ENCODE peak calls at places on chromosomes 12 and 14, in six cellular contexts. I is A549, Y is HepG2, E is K562, C is endothelial cell of umbilical vein, F is GM12878. G is an unnamed sample.

GRCh38 chr12:27015730-27016076 is 1.5 kb upstream of the TM7SF3 start:
- DNase-seq in C (peak), I (peak), Y (no peak), F (no peak), E (peak), G (peak)

GRCh38 chr12:78403681-78404080 is 460.9 kb upstream of the SYT1 start:
- DNase-seq in E (no peak), I (no peak), C (no peak), Y (no peak), F (no peak), G (no peak)

GRCh38 chr12:76855266-76855665 is 23.6 kb downstream of the CSRP2 start:
- DNase-seq in E (no peak), I (no peak), F (no peak), C (no peak), Y (no peak), G (no peak)

GRCh38 chr14:90760591-90761316 is 55.5 kb downstream of the TTC7B start:
- DNase-seq in Y (peak), E (peak), I (peak), C (peak), F (no peak), G (peak)

GRCh38 chr12:124359671-124360581 is 65.0 kb downstream of the RFLNA start:
- DNase-seq in E (no peak), F (no peak), Y (no peak), C (no peak), I (no peak), G (peak)

GRCh38 chr12:127355061-127355820 is 911.7 kb upstream of the TMEM132C start:
- DNase-seq in Y (no peak), I (peak), E (peak), F (no peak), C (no peak), G (peak)

GRCh38 chr14:91143862-91144261 is 30.0 kb downstream of the DGLUCY start:
- DNase-seq in F (no peak), E (no peak), Y (no peak), I (no peak), C (peak), G (no peak)

GRCh38 chr14:88914956-88915355 is 90.5 kb downstream of the TTC8 start:
- DNase-seq in I (no peak), F (no peak), E (no peak), Y (no peak), C (no peak), G (no peak)

GRCh38 chr14:69298131-69299071 is 38.4 kb downstream of the GALNT16 start:
- DNase-seq in Y (no peak), E (no peak), F (no peak), C (no peak), I (no peak), G (no peak)

GRCh38 chr14:105333613-105334364 is 19.2 kb downstream of the PACS2 start:
- DNase-seq in E (no peak), I (no peak), Y (no peak), C (no peak), F (no peak), G (no peak)

GRCh38 chr14:20652996-20653975 is 11.8 kb upstream of the OR6S1 start:
- DNase-seq in E (peak), C (peak), Y (peak), F (peak), I (peak), G (peak)

GRCh38 chr12:46382425-46382973 is 9.9 kb upstream of the SLC38A2 start:
- DNase-seq in F (no peak), C (no peak), I (no peak), Y (no peak), E (peak), G (peak)

GRCh38 chr12:32546272-32546671 is 132.8 kb upstream of the DNM1L start:
- DNase-seq in C (no peak), I (no peak), F (no peak), E (no peak), Y (peak), G (no peak)

GRCh38 chr12:114213055-114213561 is 192.8 kb downstream of the TBX5 start:
- DNase-seq in E (peak), C (no peak), I (no peak), Y (no peak), F (no peak), G (peak)

GRCh38 chr12:71938728-71939385 is at the start of gene TPH2:
- DNase-seq in I (peak), E (peak), Y (peak), F (no peak), C (peak), G (peak)

GRCh38 chr14:92596328-92596943 is 82.9 kb downstream of the RIN3 start:
- DNase-seq in Y (no peak), F (no peak), E (no peak), C (no peak), I (no peak), G (peak)

GRCh38 chr14:77007975-77008421 is 20.5 kb downstream of the IRF2BPL start:
- DNase-seq in Y (no peak), E (no peak), C (no peak), I (no peak), F (no peak), G (peak)

GRCh38 chr14:68544150-68544892 is 248.5 kb downstream of the ZFP36L1 start:
- DNase-seq in E (no peak), Y (no peak), F (no peak), C (peak), I (no peak), G (no peak)

GRCh38 chr12:100279612-100280244 is 12.8 kb downstream of the SCYL2 start:
- DNase-seq in E (peak), F (no peak), I (no peak), C (no peak), Y (peak), G (no peak)

GRCh38 chr14:101958418-101959185 is 5.8 kb upstream of the DYNC1H1 start:
- DNase-seq in C (no peak), I (no peak), F (no peak), E (no peak), Y (no peak), G (no peak)

GRCh38 chr14:93044116-93044515 is 71.6 kb downstream of the ITPK1 start:
- DNase-seq in F (no peak), I (no peak), Y (no peak), C (no peak), E (no peak), G (no peak)

GRCh38 chr14:23431486-23431885 is 4.0 kb downstream of the MYH7 start:
- DNase-seq in I (no peak), E (no peak), F (no peak), C (no peak), Y (no peak), G (no peak)

GRCh38 chr14:38211258-38211735 is 3.6 kb downstream of the SSTR1 start:
- DNase-seq in Y (no peak), C (no peak), F (no peak), I (no peak), E (no peak), G (no peak)

GRCh38 chr14:64746298-64747250 is 42.4 kb downstream of the PLEKHG3 start:
- DNase-seq in F (no peak), Y (no peak), I (no peak), E (no peak), C (peak), G (no peak)

GRCh38 chr12:115895247-115895646 is 382.2 kb downstream of the MED13L start:
- DNase-seq in F (no peak), I (peak), Y (no peak), E (peak), C (no peak), G (no peak)

GRCh38 chr12:6399884-6400670 is 16.1 kb downstream of the LTBR start:
- DNase-seq in C (no peak), Y (no peak), F (no peak), I (no peak), E (no peak), G (no peak)

GRCh38 chr12:122003646-122004611 is 17.8 kb upstream of the BCL7A start:
- DNase-seq in I (no peak), Y (no peak), E (peak), C (no peak), F (no peak), G (peak)
- TF ChIP-seq MYC in I (no peak), Y (no peak), E (no peak), C (no peak), F (no peak), G (no peak)

GRCh38 chr14:63727231-63727735 is 582 bp downstream of the SGPP1 start:
- DNase-seq in F (no peak), Y (no peak), C (peak), I (peak), E (peak), G (no peak)

GRCh38 chr14:63725786-63726185 is 2.1 kb downstream of the SGPP1 start:
- DNase-seq in E (no peak), C (peak), I (no peak), Y (no peak), F (no peak), G (no peak)

GRCh38 chr14:63730659-63731058 is 2.8 kb upstream of the SGPP1 start:
- DNase-seq in C (no peak), F (no peak), Y (no peak), I (no peak), E (no peak), G (no peak)

GRCh38 chr14:63726499-63726898 is 1.4 kb downstream of the SGPP1 start:
- DNase-seq in E (no peak), F (no peak), C (peak), Y (peak), I (no peak), G (no peak)

DNA sequence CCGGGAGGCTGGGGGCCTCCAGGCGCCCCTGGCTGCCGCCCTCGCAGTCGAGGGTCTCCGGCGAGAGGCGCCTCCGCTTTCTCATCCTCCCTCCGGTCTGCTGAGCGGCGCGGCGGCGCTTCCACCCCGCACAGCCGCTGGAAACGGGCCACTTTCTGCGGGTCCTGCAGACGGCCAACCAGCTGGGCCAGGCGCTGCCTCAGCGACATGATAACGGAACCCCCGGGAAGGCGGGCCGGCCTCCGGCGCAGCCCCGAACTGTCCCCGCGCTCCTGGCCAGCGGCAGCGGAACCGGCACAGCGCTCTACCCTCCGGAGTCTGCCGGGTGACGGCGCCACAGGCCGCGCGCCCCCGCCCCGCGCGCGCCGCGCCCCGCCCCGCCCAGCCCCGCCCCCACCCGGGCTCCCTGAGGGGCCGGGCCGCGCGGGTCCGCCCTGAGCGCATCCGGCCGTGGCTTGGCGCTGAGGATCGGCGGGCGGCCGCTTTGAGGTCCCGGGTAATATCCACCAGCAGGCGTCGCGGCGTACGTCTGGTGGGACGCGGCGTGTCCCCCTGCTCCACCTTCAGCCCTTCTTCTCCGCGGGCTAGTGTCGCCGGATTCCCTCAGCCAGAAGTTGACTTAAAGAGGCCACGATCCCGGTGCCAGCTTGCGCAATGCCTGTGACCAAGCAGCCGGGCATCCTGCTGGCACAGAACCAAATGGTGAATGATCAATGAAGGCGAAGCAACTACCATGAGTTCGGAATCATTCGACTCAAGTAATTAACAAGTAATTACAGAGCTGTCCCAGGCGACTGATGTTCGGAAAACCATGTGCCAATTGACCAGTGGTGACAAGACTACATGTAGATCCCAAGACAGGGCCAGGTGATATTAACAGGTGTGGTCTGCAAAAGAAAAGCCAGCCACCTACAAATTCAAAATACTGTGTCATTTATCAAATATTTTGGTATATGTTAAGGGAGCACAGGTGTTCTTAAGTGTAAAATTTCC is at the start of gene SGPP1:
- DNase-seq in Y (peak), I (peak), E (peak), C (peak), F (no peak), G (peak)
- TF ChIP-seq CTCF in Y (peak), I (peak), E (peak), C (peak), F (peak), G (no peak)

DNA sequence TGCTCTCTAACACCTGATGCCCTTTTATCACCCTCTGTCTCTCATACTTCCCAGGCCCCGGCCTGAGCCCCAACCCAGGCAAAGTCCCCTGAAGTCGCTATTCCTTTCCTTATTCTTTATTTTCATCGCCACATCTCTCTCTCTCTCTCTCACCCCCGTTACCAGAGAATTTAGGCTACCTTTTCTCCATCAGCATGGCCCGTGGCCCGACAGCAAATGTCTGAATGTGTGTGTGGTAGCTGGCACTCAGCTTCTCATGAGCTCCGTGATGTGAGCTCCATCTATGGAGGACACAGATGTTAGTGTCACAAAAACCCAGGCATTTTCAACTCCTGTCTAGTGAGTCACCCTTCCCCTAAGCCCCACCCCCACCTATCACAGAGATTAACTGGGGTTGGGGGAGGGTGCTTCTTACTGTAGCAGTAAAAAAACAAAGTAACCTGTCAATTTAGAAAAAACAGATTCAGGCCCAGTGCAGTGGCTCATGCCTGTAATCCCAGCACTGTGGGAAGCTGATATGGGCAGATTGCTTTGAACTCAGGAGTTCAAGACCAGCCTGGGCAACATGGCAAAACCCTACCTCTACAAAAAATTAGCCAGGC is 53.8 kb downstream of the VCPKMT start:
- DNase-seq in Y (peak), E (peak), F (peak), C (peak), I (peak), G (peak)
- TF ChIP-seq MYC in Y (no peak), E (no peak), F (no peak), C (no peak), I (no peak), G (no peak)

GRCh38 chr12:2051700-2052625 is 824 bp upstream of the CACNA1C start:
- DNase-seq in E (no peak), C (no peak), Y (no peak), I (no peak), F (no peak), G (no peak)
- TF ChIP-seq CTCF in E (no peak), C (no peak), Y (no peak), I (no peak), F (no peak), G (no peak)

DNA sequence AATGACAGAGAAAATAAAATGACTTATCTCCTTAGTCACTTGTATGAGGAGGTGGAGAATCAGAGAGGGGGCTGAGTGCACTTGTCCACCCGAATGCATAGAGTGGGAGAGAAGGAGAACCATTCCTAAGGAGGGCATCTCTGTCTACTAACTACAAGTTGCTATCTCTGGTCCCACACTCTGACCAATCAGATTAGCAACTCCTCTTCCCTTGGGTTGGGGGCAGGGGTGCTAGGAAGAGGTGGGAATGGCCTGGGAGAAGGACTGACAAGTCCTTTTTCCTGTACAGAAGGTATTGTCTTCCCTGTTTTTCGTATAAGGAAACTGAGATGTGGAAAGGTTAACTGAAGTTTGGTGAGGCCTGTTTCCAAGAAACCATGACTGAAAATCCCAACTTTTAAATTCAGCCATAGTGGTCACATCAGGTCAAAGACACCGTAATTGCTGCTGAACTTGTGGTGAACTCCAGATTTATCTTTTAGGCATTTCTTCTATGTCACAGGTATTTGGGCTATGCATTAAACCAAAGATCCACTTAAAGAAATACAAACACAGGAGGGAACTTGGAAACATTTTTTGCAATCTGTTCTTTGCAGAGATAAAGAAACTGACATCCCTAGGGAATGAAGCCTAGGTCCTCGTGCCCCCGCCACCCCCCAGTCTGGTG is 207.8 kb downstream of the CRADD start:
- DNase-seq in C (no peak), I (no peak), E (no peak), F (no peak), Y (no peak), G (no peak)
- TF ChIP-seq MYC in C (no peak), I (no peak), E (no peak), F (no peak), Y (no peak), G (no peak)

DNA sequence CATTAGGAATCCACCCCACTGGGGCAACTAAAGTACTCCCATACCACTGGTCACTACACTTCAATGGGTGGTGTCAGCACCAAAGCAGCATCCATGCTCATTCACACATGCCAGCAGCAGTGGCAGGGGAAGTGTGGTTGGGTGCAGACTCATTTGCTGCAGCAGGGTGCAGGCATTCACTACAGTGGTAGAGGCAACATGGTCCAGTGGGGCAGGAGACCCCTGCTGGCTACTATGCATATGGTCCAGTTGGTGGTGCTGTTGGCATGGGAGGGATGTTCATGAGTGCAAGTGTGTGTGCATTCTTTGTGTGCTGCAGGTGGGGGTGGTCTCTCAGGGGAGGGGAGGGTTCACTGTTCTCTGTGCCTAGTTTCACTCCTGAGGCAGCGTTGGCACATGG is 908.4 kb upstream of the NOVA1 start:
- DNase-seq in Y (no peak), F (no peak), C (no peak), I (no peak), E (no peak), G (no peak)
- TF ChIP-seq CTCF in Y (no peak), F (no peak), C (no peak), I (no peak), E (no peak), G (peak)